ENCODE peak calls at places on chromosomes 7 and 10, in four cellular contexts. T is ovary; P is heart left ventricle; I is activated CD4-positive, alpha-beta T cell treated with anti-CD3 and anti-CD28 coated beads for 36 hours. B is an unnamed sample.

GRCh38 chr7:102467581-102468415 is 3.0 kb downstream of the LRWD1 start:
- DNase-seq in T (no peak), P (peak; percentile 24), I (no peak), B (no peak)

GRCh38 chr10:68837626-68838322 is 10.4 kb downstream of the STOX1 start:
- DNase-seq in T (no peak), P (no peak), I (no peak), B (no peak)

GRCh38 chr7:92751902-92752901 is 84.2 kb downstream of the CDK6 start:
- DNase-seq in T (no peak), P (no peak), I (no peak), B (peak; percentile 93)

GRCh38 chr10:8138471-8138870 is 84.0 kb downstream of the GATA3 start:
- DNase-seq in T (no peak), P (no peak), I (no peak), B (peak; percentile 80)

GRCh38 chr7:105014725-105015630 is 973 bp downstream of the KMT2E start:
- DNase-seq in T (peak; percentile 63), P (peak; percentile 53), I (peak; percentile 73), B (peak; percentile 44)

GRCh38 chr7:577971-578370 is 58.3 kb upstream of the PDGFA start:
- DNase-seq in T (no peak), P (no peak), I (no peak), B (no peak)

GRCh38 chr7:99468336-99468918 is 2.5 kb upstream of the ATP5MF start:
- DNase-seq in T (no peak), P (no peak), I (no peak), B (no peak)

GRCh38 chr7:54773472-54774399 is 14.7 kb upstream of the SEC61G start:
- DNase-seq in T (peak; percentile 88), P (peak; percentile 77), I (peak; percentile 87), B (peak; percentile 79)

GRCh38 chr10:86218160-86218559 is 148.4 kb downstream of the GRID1 start:
- DNase-seq in T (no peak), P (peak; percentile 16), I (no peak), B (no peak)

GRCh38 chr7:157962458-157963306 is 624.9 kb downstream of the PTPRN2 start:
- DNase-seq in T (no peak), P (no peak), I (no peak), B (no peak)

GRCh38 chr10:1425886-1426285 is 311.4 kb downstream of the ADARB2 start:
- DNase-seq in T (no peak), P (no peak), I (no peak), B (no peak)

GRCh38 chr7:38628630-38629385 is 2.4 kb downstream of the AMPH start:
- DNase-seq in T (no peak), P (no peak), I (no peak), B (peak; percentile 9)

GRCh38 chr10:132409667-132410028 is 12.6 kb downstream of the PWWP2B start:
- DNase-seq in T (no peak), P (no peak), I (no peak), B (no peak)

GRCh38 chr10:132836832-132837540 is 51.0 kb upstream of the NKX6-2 start:
- DNase-seq in T (no peak), P (no peak), I (peak; percentile 68), B (no peak)

GRCh38 chr7:148657929-148658328 is 40.8 kb upstream of the CUL1 start:
- DNase-seq in T (no peak), P (no peak), I (no peak), B (no peak)

GRCh38 chr7:107173691-107174406 is 5.0 kb downstream of the HBP1 start:
- DNase-seq in T (no peak), P (no peak), I (peak; percentile 33), B (no peak)

GRCh38 chr10:122498521-122498920 is 37.2 kb downstream of the HTRA1 start:
- DNase-seq in T (peak; percentile 42), P (peak; percentile 66), I (no peak), B (no peak)

GRCh38 chr7:107971613-107972012 is 31.3 kb downstream of the LAMB1 start:
- DNase-seq in T (peak; percentile 57), P (peak; percentile 79), I (no peak), B (peak; percentile 89)

B was measured in amniotic epithelial cell.